ENCODE peak calls at places on chromosomes 4 and X, in ten cellular contexts. W, X, L, Y, R, E, P, Z, C and S are unnamed samples.

GRCh38 chr4:8391972-8392371 is 48.6 kb downstream of the ACOX3 start:
- DNase-seq in P (no peak), L (peak), X (peak), E (peak), W (peak), Y (no peak), R (no peak), Z (peak), C (peak), S (peak)

GRCh38 chr4:17272154-17272553 is 239.7 kb downstream of the QDPR start:
- DNase-seq in P (no peak), E (no peak), W (no peak), R (no peak), Z (no peak), C (peak), Y (no peak), L (no peak), X (no peak), S (no peak)

GRCh38 chrX:15447985-15448639 is 45.0 kb downstream of the PIR start:
- DNase-seq in W (no peak), L (no peak), X (no peak), Z (peak), P (no peak), C (no peak), R (no peak), Y (no peak), E (peak), S (no peak)

GRCh38 chr4:31343058-31343457 is 622.9 kb downstream of the PCDH7 start:
- DNase-seq in E (no peak), X (no peak), P (no peak), W (no peak), Z (no peak), Y (no peak), R (no peak), L (no peak), C (no peak), S (no peak)

GRCh38 chrX:24014388-24015018 is 12.5 kb downstream of the KLHL15 start:
- DNase-seq in R (no peak), X (peak), W (no peak), L (no peak), Y (no peak), P (no peak), C (no peak), E (no peak), Z (no peak), S (no peak)

GRCh38 chr4:18981234-18981615 is 959.7 kb upstream of the LCORL start:
- DNase-seq in R (no peak), Z (no peak), E (no peak), P (no peak), L (no peak), X (peak), Y (peak), C (no peak), W (peak), S (no peak)

GRCh38 chr4:6929735-6930464 is 20.3 kb downstream of the TBC1D14 start:
- DNase-seq in W (no peak), C (peak), R (no peak), Y (no peak), E (no peak), L (no peak), X (no peak), P (no peak), Z (no peak), S (no peak)

GRCh38 chr4:26462874-26463273 is 27.4 kb downstream of the CCKAR start:
- DNase-seq in C (no peak), W (no peak), L (no peak), Y (no peak), Z (no peak), R (no peak), P (no peak), E (no peak), X (no peak), S (no peak)

GRCh38 chrX:19924285-19924684 is 36.9 kb upstream of the SH3KBP1 start:
- DNase-seq in C (no peak), P (no peak), Z (no peak), L (no peak), R (no peak), E (peak), W (no peak), Y (peak), X (no peak), S (no peak)

GRCh38 chr4:138756519-138756918 is 259.1 kb upstream of the NOCT start:
- DNase-seq in L (no peak), W (no peak), P (no peak), R (no peak), Y (no peak), E (no peak), C (no peak), X (no peak), Z (no peak), S (no peak)

GRCh38 chrX:15349046-15349445 is 13.7 kb upstream of the PIGA start:
- DNase-seq in C (peak), Y (peak), W (peak), X (peak), Z (peak), R (no peak), P (no peak), E (peak), L (no peak), S (no peak)

GRCh38 chr4:177239878-177240277 is 69.8 kb upstream of the NEIL3 start:
- DNase-seq in R (no peak), C (no peak), Y (no peak), P (no peak), Z (no peak), W (no peak), E (no peak), X (no peak), L (no peak), S (no peak)

GRCh38 chrX:14533867-14534266 is 4.5 kb downstream of the GLRA2 start:
- DNase-seq in L (no peak), E (no peak), W (no peak), Z (no peak), P (no peak), R (no peak), C (no peak), Y (no peak), X (no peak), S (no peak)

GRCh38 chrX:53452812-53453211 is 18.6 kb upstream of the HSD17B10 start:
- DNase-seq in L (no peak), W (no peak), E (no peak), Z (no peak), P (no peak), Y (no peak), C (no peak), R (no peak), X (no peak), S (no peak)

GRCh38 chrX:53458082-53458481 is 23.9 kb upstream of the HSD17B10 start:
- DNase-seq in P (no peak), X (no peak), L (no peak), E (peak), R (no peak), Y (no peak), W (no peak), C (peak), Z (no peak), S (no peak)

GRCh38 chrX:53456254-53456653 is 22.1 kb upstream of the HSD17B10 start:
- DNase-seq in Y (no peak), X (no peak), P (no peak), W (peak), C (peak), Z (peak), E (no peak), R (no peak), L (no peak), S (no peak)
- H3K4me3 ChIP-seq in Y (no peak), X (no peak), P (no peak), W (no peak), C (no peak), Z (no peak), E (no peak), R (no peak), L (no peak), S (no peak)

GRCh38 chr4:21134994-21135393 is 434.7 kb downstream of the PACRGL start:
- DNase-seq in E (peak), Y (peak), W (peak), C (peak), X (peak), L (no peak), P (no peak), R (no peak), Z (peak), S (no peak)
- TF ChIP-seq CTCF in E (no peak), Y (peak), W (peak), C (peak), X (peak), L (peak), P (peak), R (no peak), Z (peak), S (no peak)

DNA sequence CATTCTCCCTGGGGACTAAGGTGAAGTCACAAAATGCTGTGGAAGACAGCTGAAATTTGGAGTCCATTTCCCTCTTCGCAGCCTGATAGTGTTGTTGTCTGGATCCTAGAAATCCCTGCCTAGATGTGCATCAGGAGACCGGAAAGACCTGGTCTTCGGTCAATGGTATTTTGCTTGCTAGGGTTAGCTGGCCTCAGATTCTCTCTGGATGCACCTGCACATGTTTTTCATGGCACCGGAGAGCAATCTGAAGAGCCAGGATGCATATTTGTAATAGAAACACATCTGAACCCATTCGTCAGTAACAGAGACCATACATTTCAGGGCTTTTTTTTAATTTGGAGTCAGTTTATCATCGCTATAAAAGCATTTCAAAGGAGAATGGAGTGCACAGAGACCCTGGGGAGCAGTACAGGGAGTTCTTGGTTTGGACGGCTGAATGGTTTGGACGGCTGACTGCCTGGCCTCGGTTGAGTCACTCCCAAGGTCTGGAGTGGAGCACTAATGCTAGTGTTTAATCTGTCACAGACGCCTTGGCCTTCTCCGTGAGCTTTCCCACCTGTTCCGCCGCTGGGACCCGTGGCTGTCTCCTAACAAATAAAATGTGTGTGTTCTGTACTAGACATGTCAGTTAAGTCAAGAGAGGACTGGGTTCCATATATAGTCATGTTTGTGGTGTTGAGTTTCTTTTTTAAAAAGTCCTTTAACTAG is 7.5 kb upstream of the PDLIM3 start:
- DNase-seq in L (peak), E (peak), C (peak), R (no peak), W (no peak), Y (no peak), P (no peak), Z (peak), X (no peak), S (no peak)
- H3K4me3 ChIP-seq in L (no peak), E (no peak), C (no peak), R (no peak), W (no peak), Y (no peak), P (no peak), Z (no peak), X (no peak), S (no peak)

DNA sequence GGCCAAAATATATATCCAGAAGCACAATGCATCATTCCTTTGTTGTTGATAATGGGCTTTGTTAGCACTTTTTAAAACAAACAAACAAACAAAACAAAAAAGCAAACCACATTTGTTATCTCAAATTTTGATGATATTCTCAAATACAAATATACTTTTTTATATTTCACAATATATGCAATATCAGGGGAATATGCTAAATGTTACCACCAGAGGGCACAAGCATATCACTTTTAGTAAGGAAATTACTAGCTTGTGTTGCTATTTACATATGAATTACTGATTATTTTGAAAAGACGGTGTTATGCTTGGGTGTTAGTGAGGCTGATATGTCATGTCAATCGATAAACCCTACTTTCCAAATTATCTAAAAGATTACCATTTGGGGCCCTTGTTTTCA is 29.1 kb downstream of the RIPPLY1 start:
- DNase-seq in L (no peak), P (no peak), E (peak), Z (peak), R (no peak), X (peak), C (peak), Y (peak), W (peak), S (no peak)
- TF ChIP-seq CTCF in L (peak), P (peak), E (peak), Z (peak), R (no peak), X (peak), C (peak), Y (peak), W (no peak), S (peak)

GRCh38 chr4:2394544-2394943 is 23.9 kb downstream of the ZFYVE28 start:
- DNase-seq in E (no peak), W (no peak), R (no peak), L (no peak), P (no peak), Z (no peak), C (no peak), X (no peak), Y (no peak), S (no peak)

GRCh38 chr4:2395584-2395983 is 22.9 kb downstream of the ZFYVE28 start:
- DNase-seq in Y (no peak), P (no peak), W (no peak), C (no peak), Z (no peak), E (no peak), R (no peak), X (no peak), L (no peak), S (no peak)

GRCh38 chr4:2390780-2391490 is 27.5 kb downstream of the ZFYVE28 start:
- DNase-seq in L (no peak), W (no peak), P (no peak), E (no peak), Z (no peak), Y (no peak), C (no peak), R (no peak), X (no peak), S (no peak)

GRCh38 chr4:2395038-2395437 is 23.4 kb downstream of the ZFYVE28 start:
- DNase-seq in P (no peak), E (peak), X (no peak), C (no peak), L (no peak), Y (no peak), Z (peak), W (peak), R (no peak), S (no peak)

DNA sequence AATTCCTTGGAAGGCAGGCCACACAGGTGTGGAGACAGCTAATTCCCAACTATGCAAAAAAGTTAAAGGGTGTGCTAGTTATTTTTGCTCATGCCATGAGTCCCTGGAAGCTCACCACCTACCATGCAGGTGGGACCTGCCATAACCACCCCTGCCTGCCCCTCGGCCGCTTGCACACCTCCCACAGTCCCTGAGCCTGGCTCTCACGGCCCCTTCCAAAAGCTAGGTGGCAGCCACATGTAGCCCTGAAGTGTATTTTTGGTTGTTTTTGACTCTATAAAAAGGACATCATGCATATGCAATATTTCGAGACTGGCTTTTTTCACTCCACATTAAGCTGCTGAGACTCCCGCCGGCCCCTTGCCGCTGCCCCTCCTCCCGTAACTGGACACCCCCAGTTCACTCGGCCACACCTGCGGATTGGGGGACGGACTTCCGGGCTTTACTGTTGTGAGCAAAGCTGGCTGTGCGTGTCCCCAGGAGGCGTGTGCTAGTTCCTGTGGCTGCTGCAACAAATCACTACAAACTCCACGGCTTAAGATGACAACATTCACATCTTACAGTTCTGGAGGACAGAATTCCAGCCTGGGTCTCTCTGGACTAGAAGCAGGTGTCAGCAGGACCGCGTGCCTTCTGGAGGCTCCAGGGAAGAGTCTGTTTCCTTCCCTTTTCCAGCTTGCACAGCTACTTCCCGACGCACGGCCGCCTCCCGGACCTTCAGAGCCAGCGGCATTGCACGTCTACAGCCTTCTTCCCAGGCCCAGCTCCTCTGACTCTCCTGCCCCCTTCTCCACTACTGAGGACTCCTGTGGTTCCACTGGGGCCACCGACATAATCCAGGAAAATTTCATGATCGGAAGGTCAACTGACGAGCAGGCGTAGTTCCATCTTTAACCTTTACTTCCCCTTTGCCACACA is 24.8 kb downstream of the ZFYVE28 start:
- DNase-seq in C (peak), E (peak), W (peak), R (no peak), X (peak), L (no peak), P (no peak), Y (peak), Z (peak), S (no peak)
- H3K4me3 ChIP-seq in C (peak), E (peak), W (no peak), R (no peak), X (no peak), L (peak), P (peak), Y (peak), Z (no peak), S (no peak)

DNA sequence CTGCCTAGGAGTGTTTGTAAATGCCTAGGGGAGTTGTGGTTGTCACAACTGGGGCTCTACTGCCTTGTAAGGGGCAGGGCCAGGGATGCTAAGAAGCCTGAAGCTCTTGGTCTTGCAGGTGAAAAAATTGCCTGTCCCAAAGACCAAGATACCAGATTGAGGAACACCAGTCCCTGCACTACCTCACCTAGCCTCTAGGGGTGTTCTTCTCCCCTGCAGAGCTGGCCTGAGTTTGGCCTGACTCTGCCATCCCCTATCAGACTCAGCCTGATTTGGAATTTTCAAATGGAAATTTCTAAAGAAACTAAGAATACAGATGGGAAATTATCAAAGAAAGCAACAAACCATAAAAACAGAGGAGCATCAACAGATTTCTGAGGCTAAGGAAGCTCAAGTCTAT is 90.4 kb downstream of the ZC4H2 start:
- DNase-seq in P (no peak), R (no peak), E (no peak), W (peak), Z (no peak), X (peak), Y (no peak), C (no peak), L (no peak), S (no peak)
- TF ChIP-seq CTCF in P (peak), R (no peak), E (no peak), W (peak), Z (no peak), X (peak), Y (peak), C (peak), L (peak), S (peak)

GRCh38 chr4:48343035-48343434 is 1.7 kb downstream of the SLAIN2 start:
- DNase-seq in W (no peak), P (no peak), C (no peak), Y (no peak), X (peak), R (no peak), Z (no peak), E (no peak), L (no peak), S (no peak)
- H3K4me3 ChIP-seq in W (peak), P (peak), C (peak), Y (peak), X (peak), R (no peak), Z (peak), E (peak), L (peak), S (peak)

DNA sequence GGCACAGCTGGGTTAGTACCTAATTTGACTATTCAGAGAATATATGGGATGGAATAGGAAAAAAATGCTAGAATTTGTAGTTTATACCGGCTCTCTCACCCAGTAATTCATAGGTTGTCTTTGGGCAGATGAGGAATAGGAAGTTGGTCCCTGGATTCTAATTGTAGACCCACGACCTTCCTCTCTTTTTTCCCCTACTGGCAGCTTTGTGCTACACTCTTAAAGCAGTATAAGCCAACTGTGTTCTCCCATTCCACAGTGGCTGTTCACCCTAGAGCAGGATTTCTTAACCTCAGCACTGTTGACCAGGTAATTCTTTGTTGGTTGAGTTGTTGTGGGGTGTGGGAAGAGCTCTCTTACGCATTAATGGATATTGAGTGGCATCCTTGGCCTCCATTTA is 92.9 kb downstream of the FNIP2 start:
- DNase-seq in Y (no peak), L (no peak), R (no peak), P (no peak), E (no peak), Z (no peak), W (no peak), C (no peak), X (peak), S (no peak)
- TF ChIP-seq CTCF in Y (no peak), L (no peak), R (no peak), P (no peak), E (no peak), Z (no peak), W (no peak), C (no peak), X (peak), S (peak)